ENCODE peak calls at places on chromosomes 2 and 18, in six cellular contexts. K, L, I, H, Z and R are unnamed samples. For H3K4me1, the result is how much of the 10 kb centered on the place peaks cover.

GRCh38 chr2:231701456-231702373 is 6.6 kb upstream of the PTMA start:
- DNase-seq in K (peak), L (no peak), I (peak), H (no peak), Z (peak), R (no peak)

GRCh38 chr2:224098473-224098872 is 59.4 kb upstream of the SERPINE2 start:
- DNase-seq in K (no peak), L (no peak), I (no peak), H (no peak), Z (no peak), R (no peak)

GRCh38 chr2:110114007-110114591 is 1.5 kb downstream of the MALL start:
- DNase-seq in K (no peak), L (no peak), I (no peak), H (no peak), Z (no peak), R (no peak)

GRCh38 chr2:238466242-238466598 is 39.5 kb downstream of the ASB1 start:
- DNase-seq in K (no peak), L (no peak), I (no peak), H (no peak), Z (no peak), R (no peak)

GRCh38 chr2:63614983-63615945 is 26.5 kb downstream of the MDH1 start:
- DNase-seq in K (peak), L (no peak), I (peak), H (peak), Z (peak), R (peak)

GRCh38 chr2:86372641-86373502 is 35.4 kb upstream of the REEP1 start:
- DNase-seq in K (peak), L (peak), I (peak), H (no peak), Z (peak), R (peak)

GRCh38 chr2:97844311-97844859 is 131.0 kb downstream of the ZAP70 start:
- DNase-seq in K (no peak), L (no peak), I (no peak), H (no peak), Z (no peak), R (no peak)

GRCh38 chr2:9308186-9308955 is 101.8 kb downstream of the ASAP2 start:
- DNase-seq in K (peak), L (no peak), I (no peak), H (no peak), Z (no peak), R (no peak)

GRCh38 chr2:111031546-111032484 is 88.9 kb upstream of the BCL2L11 start:
- DNase-seq in K (no peak), L (no peak), I (no peak), H (no peak), Z (no peak), R (no peak)

GRCh38 chr2:178874529-178875240 is 67.5 kb upstream of the TTN start:
- DNase-seq in K (no peak), L (no peak), I (no peak), H (no peak), Z (no peak), R (no peak)

GRCh38 chr2:37891846-37892435 is 33.1 kb upstream of the RMDN2 start:
- DNase-seq in K (no peak), L (no peak), I (no peak), H (no peak), Z (peak), R (no peak)

GRCh38 chr2:223668302-223668998 is 66.3 kb upstream of the SCG2 start:
- DNase-seq in K (peak), L (no peak), I (peak), H (no peak), Z (peak), R (no peak)

GRCh38 chr18:28411806-28412205 is 234.9 kb upstream of the CDH2 start:
- DNase-seq in K (no peak), L (no peak), I (peak), H (no peak), Z (no peak), R (no peak)

GRCh38 chr18:56635007-56635406 is 3.4 kb downstream of the TXNL1 start:
- DNase-seq in K (no peak), L (no peak), I (no peak), H (no peak), Z (no peak), R (no peak)

GRCh38 chr18:25805323-25805722 is 285.1 kb downstream of the SS18 start:
- DNase-seq in K (peak), L (no peak), I (peak), H (no peak), Z (no peak), R (no peak)

GRCh38 chr2:45237850-45238542 is 228.7 kb upstream of the SIX2 start:
- DNase-seq in K (peak), L (no peak), I (peak), H (no peak), Z (no peak), R (no peak)

GRCh38 chr2:141021109-141021508 is 1109.7 kb downstream of the LRP1B start:
- DNase-seq in K (peak), L (no peak), I (peak), H (no peak), Z (no peak), R (no peak)

GRCh38 chr18:59870623-59871130 is 29.1 kb upstream of the PMAIP1 start:
- DNase-seq in K (peak), L (no peak), I (no peak), H (no peak), Z (no peak), R (no peak)

GRCh38 chr2:178397002-178397605 is 53.9 kb downstream of the PRKRA start:
- DNase-seq in K (peak), L (peak), I (peak), H (no peak), Z (peak), R (no peak)

GRCh38 chr2:46937457-46937856 is 21.9 kb upstream of the MCFD2 start:
- DNase-seq in K (no peak), L (no peak), I (no peak), H (no peak), Z (no peak), R (no peak)

DNA sequence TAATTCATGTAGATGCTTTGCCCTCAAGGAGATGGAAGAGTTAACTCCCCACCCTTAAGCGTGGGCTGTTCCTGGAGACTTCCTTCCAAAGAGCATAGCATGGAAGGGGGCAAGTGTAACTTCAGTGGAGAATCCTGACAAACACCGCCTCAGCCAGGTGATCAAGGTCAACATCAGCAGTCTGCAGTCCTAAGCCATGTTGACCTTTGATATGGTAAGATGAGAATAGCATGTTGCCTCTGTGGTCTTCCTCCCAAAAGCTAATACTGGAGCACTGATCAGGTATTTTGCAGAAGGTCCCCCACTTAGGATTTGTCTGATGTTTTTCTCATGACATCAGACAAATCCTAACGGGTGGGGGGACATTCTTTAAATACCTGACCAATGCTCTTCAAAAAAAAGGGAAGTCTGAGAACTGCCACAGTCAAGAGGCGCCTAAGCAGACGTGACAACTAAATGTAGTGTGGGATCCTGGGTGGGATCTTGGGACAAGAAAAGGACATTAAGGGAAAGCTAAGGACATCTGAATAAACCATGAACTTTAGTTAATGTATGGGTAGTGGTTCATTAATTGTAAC is 99.2 kb downstream of the NCK2 start:
- DNase-seq in K (no peak), L (no peak), I (no peak), H (no peak), Z (no peak), R (no peak)
- H3K4me1 ChIP-seq in K (under half), L (under half), I (under half), H (under half), Z (under half), R (under half)

GRCh38 chr18:54150226-54150625 is 74.2 kb downstream of the MBD2 start:
- DNase-seq in K (no peak), L (no peak), I (no peak), H (no peak), Z (peak), R (peak)
- H3K9ac ChIP-seq in K (no peak), L (no peak), I (peak), H (no peak), Z (no peak), R (no peak)

GRCh38 chr18:8809514-8809913 is 104.2 kb downstream of the MTCL1 start:
- DNase-seq in K (no peak), L (no peak), I (no peak), H (no peak), Z (no peak), R (no peak)
- H3K14ac ChIP-seq in K (no peak), L (peak), I (no peak), H (no peak), Z (no peak), R (no peak)

GRCh38 chr2:113895301-113895700 is 5.4 kb downstream of the ACTR3 start:
- DNase-seq in K (no peak), L (no peak), I (no peak), H (no peak), Z (no peak), R (no peak)
- H3K4me1 ChIP-seq in K (under half), L (under half), I (under half), H (under half), Z (under half), R (under half)

GRCh38 chr2:70132244-70133126 is 45.2 kb downstream of the PCBP1 start:
- DNase-seq in K (peak), L (no peak), I (peak), H (no peak), Z (no peak), R (no peak)
- H3K9ac ChIP-seq in K (peak), L (no peak), I (peak), H (no peak), Z (no peak), R (peak)

DNA sequence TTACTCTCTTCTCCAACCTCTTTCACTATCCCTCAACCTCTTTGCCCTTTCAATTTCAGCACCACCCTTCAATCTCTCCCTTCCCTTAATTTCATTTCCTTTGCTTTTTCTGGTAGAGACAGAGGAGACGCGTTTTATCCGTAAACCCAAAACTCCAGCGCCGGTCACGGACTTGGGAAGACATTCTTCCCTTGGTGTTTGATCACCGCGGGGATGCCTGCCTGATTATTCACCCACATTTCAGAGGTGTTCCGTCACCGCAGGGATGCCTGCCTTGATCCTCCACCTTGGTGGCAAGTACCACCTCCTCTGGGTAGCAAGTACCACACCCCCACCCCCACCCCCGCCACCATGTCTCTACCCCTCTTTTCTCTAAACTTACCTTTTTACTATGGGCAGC is 669.4 kb upstream of the PKDCC start:
- DNase-seq in K (no peak), L (no peak), I (no peak), H (no peak), Z (no peak), R (no peak)
- H3K14ac ChIP-seq in K (no peak), L (no peak), I (no peak), H (no peak), Z (peak), R (no peak)

GRCh38 chr2:105373344-105373781 is 25.5 kb downstream of the FHL2 start:
- DNase-seq in K (peak), L (no peak), I (no peak), H (no peak), Z (no peak), R (no peak)
- H3K4me1 ChIP-seq in K (half or more), L (under half), I (under half), H (under half), Z (under half), R (under half)